ENCODE peak calls at places on chromosomes 5 and 9, in seven cellular contexts. P is neural progenitor cell; R is heart right ventricle; Z is neural crest cell; L is aorta; V is activated naive CD4-positive, alpha-beta T cell; B is stimulated activated CD8-positive, alpha-beta memory T cell treated with anti-CD3 and anti-CD28 coated beads, Interleukin-7, amount 100 ng/mL, for 48 hours. E is an unnamed sample.

GRCh38 chr5:78594946-78595921 is 53.3 kb downstream of the LHFPL2 start:
- DNase-seq in B (no peak), V (no peak), Z (no peak), R (peak), P (no peak), L (no peak), E (no peak)

GRCh38 chr5:82004511-82004910 is 32.7 kb downstream of the ATG10 start:
- DNase-seq in P (no peak), L (no peak), Z (no peak), B (no peak), V (no peak), R (no peak), E (no peak)

GRCh38 chr5:123559434-123559775 is 47.4 kb downstream of the CSNK1G3 start:
- DNase-seq in B (no peak), L (no peak), V (no peak), P (no peak), R (no peak), Z (no peak), E (no peak)

GRCh38 chr5:2865856-2866546 is 114.5 kb upstream of the IRX2 start:
- DNase-seq in R (no peak), Z (no peak), L (no peak), V (no peak), P (no peak), B (no peak), E (no peak)

GRCh38 chr9:134913041-134913712 is 4.5 kb downstream of the FCN1 start:
- DNase-seq in B (no peak), V (no peak), R (no peak), Z (no peak), L (peak), P (no peak), E (peak)

GRCh38 chr9:28212979-28213378 is 639.7 kb upstream of the C9orf72 start:
- DNase-seq in P (no peak), V (no peak), Z (no peak), L (no peak), B (no peak), R (no peak), E (no peak)

GRCh38 chr9:115373000-115373709 is 255.2 kb upstream of the TNC start:
- DNase-seq in Z (no peak), V (no peak), L (no peak), R (no peak), P (no peak), B (peak), E (no peak)

GRCh38 chr9:79233542-79233941 is 338.2 kb upstream of the TLE4 start:
- DNase-seq in L (no peak), R (no peak), Z (no peak), P (peak), B (no peak), V (no peak), E (no peak)

GRCh38 chr9:95570646-95571045 is 53.9 kb upstream of the PTCH1 start:
- DNase-seq in Z (no peak), V (no peak), P (no peak), R (no peak), L (no peak), B (no peak), E (no peak)